ENCODE peak calls at places on chromosomes 13 and 19, in ten cellular contexts. One of them, this sample, is unnamed.

GRCh38 chr19:33251526-33252090 is 26.0 kb upstream of the SLC7A10 start:
- DNase-seq in dorsolateral prefrontal cortex: no peak
- DNase-seq in cardiac muscle cell: no peak
- DNase-seq in neuronal stem cell: no peak
- DNase-seq in gastrocnemius medialis: no peak
- DNase-seq in ascending aorta: no peak
- DNase-seq in CD4-positive, alpha-beta T cell: no peak
- DNase-seq in CD8-positive, alpha-beta T cell: no peak
- DNase-seq in right cardiac atrium: no peak
- DNase-seq in pancreas: no peak
- DNase-seq in this sample: no peak

GRCh38 chr19:46963093-46963734 is 56.4 kb upstream of the NPAS1 start:
- DNase-seq in dorsolateral prefrontal cortex: no peak
- DNase-seq in cardiac muscle cell: no peak
- DNase-seq in neuronal stem cell: no peak
- DNase-seq in gastrocnemius medialis: no peak
- DNase-seq in ascending aorta: no peak
- DNase-seq in CD4-positive, alpha-beta T cell: no peak
- DNase-seq in CD8-positive, alpha-beta T cell: no peak
- DNase-seq in right cardiac atrium: no peak
- DNase-seq in pancreas: no peak
- DNase-seq in this sample: no peak

GRCh38 chr19:6876790-6877189 is 10.6 kb upstream of the ADGRE1 start:
- DNase-seq in dorsolateral prefrontal cortex: no peak
- DNase-seq in cardiac muscle cell: no peak
- DNase-seq in neuronal stem cell: no peak
- DNase-seq in gastrocnemius medialis: no peak
- DNase-seq in ascending aorta: no peak
- DNase-seq in CD4-positive, alpha-beta T cell: no peak
- DNase-seq in CD8-positive, alpha-beta T cell: no peak
- DNase-seq in right cardiac atrium: no peak
- DNase-seq in pancreas: no peak
- DNase-seq in this sample: no peak

GRCh38 chr19:8366961-8367326 is 3.0 kb downstream of the ANGPTL4 start:
- DNase-seq in dorsolateral prefrontal cortex: no peak
- DNase-seq in cardiac muscle cell: no peak
- DNase-seq in neuronal stem cell: no peak
- DNase-seq in gastrocnemius medialis: no peak
- DNase-seq in ascending aorta: no peak
- DNase-seq in CD4-positive, alpha-beta T cell: no peak
- DNase-seq in CD8-positive, alpha-beta T cell: no peak
- DNase-seq in right cardiac atrium: no peak
- DNase-seq in pancreas: peak; percentile 63
- DNase-seq in this sample: no peak

GRCh38 chr13:79528759-79529191 is 47.8 kb downstream of the NDFIP2 start:
- DNase-seq in dorsolateral prefrontal cortex: no peak
- DNase-seq in cardiac muscle cell: no peak
- DNase-seq in neuronal stem cell: no peak
- DNase-seq in gastrocnemius medialis: no peak
- DNase-seq in ascending aorta: no peak
- DNase-seq in CD4-positive, alpha-beta T cell: no peak
- DNase-seq in CD8-positive, alpha-beta T cell: no peak
- DNase-seq in right cardiac atrium: no peak
- DNase-seq in pancreas: no peak
- DNase-seq in this sample: no peak

GRCh38 chr13:84927442-84928169 is 871.6 kb downstream of the SLITRK6 start:
- DNase-seq in dorsolateral prefrontal cortex: no peak
- DNase-seq in cardiac muscle cell: no peak
- DNase-seq in neuronal stem cell: no peak
- DNase-seq in gastrocnemius medialis: no peak
- DNase-seq in ascending aorta: no peak
- DNase-seq in CD4-positive, alpha-beta T cell: no peak
- DNase-seq in CD8-positive, alpha-beta T cell: no peak
- DNase-seq in right cardiac atrium: no peak
- DNase-seq in pancreas: no peak
- DNase-seq in this sample: no peak

GRCh38 chr13:48801255-48801654 is 147.5 kb downstream of the CYSLTR2 start:
- DNase-seq in dorsolateral prefrontal cortex: no peak
- DNase-seq in cardiac muscle cell: no peak
- DNase-seq in neuronal stem cell: no peak
- DNase-seq in gastrocnemius medialis: no peak
- DNase-seq in ascending aorta: no peak
- DNase-seq in CD4-positive, alpha-beta T cell: no peak
- DNase-seq in CD8-positive, alpha-beta T cell: no peak
- DNase-seq in right cardiac atrium: no peak
- DNase-seq in pancreas: no peak
- DNase-seq in this sample: no peak

GRCh38 chr13:110236831-110237261 is 70.1 kb downstream of the COL4A1 start:
- DNase-seq in dorsolateral prefrontal cortex: no peak
- DNase-seq in cardiac muscle cell: no peak
- DNase-seq in neuronal stem cell: no peak
- DNase-seq in gastrocnemius medialis: no peak
- DNase-seq in ascending aorta: peak; percentile 80
- DNase-seq in CD4-positive, alpha-beta T cell: no peak
- DNase-seq in CD8-positive, alpha-beta T cell: no peak
- DNase-seq in right cardiac atrium: peak; percentile 94
- DNase-seq in pancreas: no peak
- DNase-seq in this sample: no peak

GRCh38 chr13:32746474-32746873 is 160.2 kb downstream of the PDS5B start:
- DNase-seq in dorsolateral prefrontal cortex: no peak
- DNase-seq in cardiac muscle cell: no peak
- DNase-seq in neuronal stem cell: no peak
- DNase-seq in gastrocnemius medialis: no peak
- DNase-seq in ascending aorta: no peak
- DNase-seq in CD4-positive, alpha-beta T cell: no peak
- DNase-seq in CD8-positive, alpha-beta T cell: no peak
- DNase-seq in right cardiac atrium: no peak
- DNase-seq in pancreas: no peak
- DNase-seq in this sample: no peak

GRCh38 chr13:32751340-32751739 is 165.1 kb downstream of the PDS5B start:
- DNase-seq in dorsolateral prefrontal cortex: no peak
- DNase-seq in cardiac muscle cell: no peak
- DNase-seq in neuronal stem cell: no peak
- DNase-seq in gastrocnemius medialis: no peak
- DNase-seq in ascending aorta: no peak
- DNase-seq in CD4-positive, alpha-beta T cell: no peak
- DNase-seq in CD8-positive, alpha-beta T cell: no peak
- DNase-seq in right cardiac atrium: no peak
- DNase-seq in pancreas: no peak
- DNase-seq in this sample: no peak

GRCh38 chr13:32748305-32748704 is 162.1 kb downstream of the PDS5B start:
- DNase-seq in dorsolateral prefrontal cortex: no peak
- DNase-seq in cardiac muscle cell: no peak
- DNase-seq in neuronal stem cell: no peak
- DNase-seq in gastrocnemius medialis: no peak
- DNase-seq in ascending aorta: no peak
- DNase-seq in CD4-positive, alpha-beta T cell: no peak
- DNase-seq in CD8-positive, alpha-beta T cell: no peak
- DNase-seq in right cardiac atrium: no peak
- DNase-seq in pancreas: no peak
- DNase-seq in this sample: no peak

GRCh38 chr13:32745509-32745908 is 159.3 kb downstream of the PDS5B start:
- DNase-seq in dorsolateral prefrontal cortex: no peak
- DNase-seq in cardiac muscle cell: no peak
- DNase-seq in neuronal stem cell: no peak
- DNase-seq in gastrocnemius medialis: no peak
- DNase-seq in ascending aorta: no peak
- DNase-seq in CD4-positive, alpha-beta T cell: no peak
- DNase-seq in CD8-positive, alpha-beta T cell: no peak
- DNase-seq in right cardiac atrium: no peak
- DNase-seq in pancreas: no peak
- DNase-seq in this sample: no peak
- H3K27me3 ChIP-seq in dorsolateral prefrontal cortex: no peaks in the 10 kb centered on the region
- H3K27me3 ChIP-seq in cardiac muscle cell: no peaks in the 10 kb centered on the region
- H3K27me3 ChIP-seq in neuronal stem cell: no peaks in the 10 kb centered on the region
- H3K27me3 ChIP-seq in gastrocnemius medialis: no peaks in the 10 kb centered on the region
- H3K27me3 ChIP-seq in ascending aorta: no peaks in the 10 kb centered on the region
- H3K27me3 ChIP-seq in CD4-positive, alpha-beta T cell: no peaks in the 10 kb centered on the region
- H3K27me3 ChIP-seq in CD8-positive, alpha-beta T cell: no peaks in the 10 kb centered on the region
- H3K27me3 ChIP-seq in right cardiac atrium: no peaks in the 10 kb centered on the region
- H3K27me3 ChIP-seq in pancreas: no peaks in the 10 kb centered on the region
- H3K27me3 ChIP-seq in this sample: no peaks in the 10 kb centered on the region

GRCh38 chr19:942133-942645 is 16.4 kb downstream of the ARID3A start:
- DNase-seq in dorsolateral prefrontal cortex: no peak
- DNase-seq in cardiac muscle cell: no peak
- DNase-seq in neuronal stem cell: no peak
- DNase-seq in gastrocnemius medialis: no peak
- DNase-seq in ascending aorta: no peak
- DNase-seq in CD4-positive, alpha-beta T cell: no peak
- DNase-seq in CD8-positive, alpha-beta T cell: no peak
- DNase-seq in right cardiac atrium: peak; percentile 46
- DNase-seq in pancreas: no peak
- DNase-seq in this sample: no peak

GRCh38 chr19:939439-939838 is 13.6 kb downstream of the ARID3A start:
- DNase-seq in dorsolateral prefrontal cortex: no peak
- DNase-seq in cardiac muscle cell: no peak
- DNase-seq in neuronal stem cell: no peak
- DNase-seq in gastrocnemius medialis: no peak
- DNase-seq in ascending aorta: no peak
- DNase-seq in CD4-positive, alpha-beta T cell: no peak
- DNase-seq in CD8-positive, alpha-beta T cell: no peak
- DNase-seq in right cardiac atrium: no peak
- DNase-seq in pancreas: no peak
- DNase-seq in this sample: no peak

GRCh38 chr19:940591-941291 is 14.9 kb downstream of the ARID3A start:
- DNase-seq in dorsolateral prefrontal cortex: peak; percentile 65
- DNase-seq in cardiac muscle cell: no peak
- DNase-seq in neuronal stem cell: no peak
- DNase-seq in gastrocnemius medialis: peak; percentile 30
- DNase-seq in ascending aorta: peak; percentile 90
- DNase-seq in CD4-positive, alpha-beta T cell: peak; percentile 66
- DNase-seq in CD8-positive, alpha-beta T cell: peak; percentile 87
- DNase-seq in right cardiac atrium: peak; percentile 89
- DNase-seq in pancreas: peak; percentile 90
- DNase-seq in this sample: no peak

GRCh38 chr19:939922-940321 is 14.1 kb downstream of the ARID3A start:
- DNase-seq in dorsolateral prefrontal cortex: no peak
- DNase-seq in cardiac muscle cell: no peak
- DNase-seq in neuronal stem cell: no peak
- DNase-seq in gastrocnemius medialis: no peak
- DNase-seq in ascending aorta: no peak
- DNase-seq in CD4-positive, alpha-beta T cell: no peak
- DNase-seq in CD8-positive, alpha-beta T cell: no peak
- DNase-seq in right cardiac atrium: no peak
- DNase-seq in pancreas: no peak
- DNase-seq in this sample: no peak

GRCh38 chr19:941292-942132 is 15.7 kb downstream of the ARID3A start:
- DNase-seq in dorsolateral prefrontal cortex: no peak
- DNase-seq in cardiac muscle cell: no peak
- DNase-seq in neuronal stem cell: no peak
- DNase-seq in gastrocnemius medialis: no peak
- DNase-seq in ascending aorta: no peak
- DNase-seq in CD4-positive, alpha-beta T cell: no peak
- DNase-seq in CD8-positive, alpha-beta T cell: no peak
- DNase-seq in right cardiac atrium: peak; percentile 37
- DNase-seq in pancreas: no peak
- DNase-seq in this sample: no peak
- H3K27me3 ChIP-seq in dorsolateral prefrontal cortex: no peaks in the 10 kb centered on the region
- H3K27me3 ChIP-seq in cardiac muscle cell: no peaks in the 10 kb centered on the region
- H3K27me3 ChIP-seq in neuronal stem cell: no peaks in the 10 kb centered on the region
- H3K27me3 ChIP-seq in gastrocnemius medialis: no peaks in the 10 kb centered on the region
- H3K27me3 ChIP-seq in ascending aorta: no peaks in the 10 kb centered on the region
- H3K27me3 ChIP-seq in CD4-positive, alpha-beta T cell: no peaks in the 10 kb centered on the region
- H3K27me3 ChIP-seq in CD8-positive, alpha-beta T cell: no peaks in the 10 kb centered on the region
- H3K27me3 ChIP-seq in right cardiac atrium: no peaks in the 10 kb centered on the region
- H3K27me3 ChIP-seq in pancreas: no peaks in the 10 kb centered on the region
- H3K27me3 ChIP-seq in this sample: no peaks in the 10 kb centered on the region

DNA sequence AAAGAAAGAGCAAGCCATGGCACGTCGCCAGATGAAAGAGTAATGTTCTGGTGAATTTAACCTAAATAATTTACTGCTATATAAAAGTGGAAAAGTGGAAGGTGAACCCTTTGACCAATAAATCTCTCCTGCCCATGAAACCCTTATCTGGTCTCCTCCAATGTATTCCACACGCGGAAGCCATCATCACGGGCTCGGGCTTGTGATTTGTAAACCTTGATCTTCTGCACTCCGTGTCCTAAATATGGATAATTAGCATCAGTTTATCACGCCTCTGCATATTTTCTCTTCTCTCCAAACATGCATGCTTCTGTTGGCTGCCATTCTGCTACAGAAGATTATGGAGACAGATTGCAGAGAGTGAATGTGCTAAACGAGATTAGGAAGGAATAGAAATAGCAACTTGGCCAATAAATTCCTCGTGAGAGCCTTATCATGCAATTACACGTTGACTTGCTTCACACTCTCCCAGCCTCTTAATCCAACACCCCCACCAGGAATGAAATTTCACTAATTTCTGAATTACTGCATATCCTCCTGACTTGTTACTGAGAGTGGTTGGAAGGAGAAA is 34.5 kb downstream of the SOX1 start:
- DNase-seq in dorsolateral prefrontal cortex: no peak
- DNase-seq in cardiac muscle cell: no peak
- DNase-seq in neuronal stem cell: no peak
- DNase-seq in gastrocnemius medialis: no peak
- DNase-seq in ascending aorta: no peak
- DNase-seq in CD4-positive, alpha-beta T cell: no peak
- DNase-seq in CD8-positive, alpha-beta T cell: no peak
- DNase-seq in right cardiac atrium: no peak
- DNase-seq in pancreas: no peak
- DNase-seq in this sample: no peak
- H3K27me3 ChIP-seq in dorsolateral prefrontal cortex: peaks cover 46% of the 10 kb centered on the region
- H3K27me3 ChIP-seq in cardiac muscle cell: peaks cover 99% of the 10 kb centered on the region
- H3K27me3 ChIP-seq in neuronal stem cell: no peaks in the 10 kb centered on the region
- H3K27me3 ChIP-seq in gastrocnemius medialis: peaks cover 30% of the 10 kb centered on the region
- H3K27me3 ChIP-seq in ascending aorta: no peaks in the 10 kb centered on the region
- H3K27me3 ChIP-seq in CD4-positive, alpha-beta T cell: peaks cover 49% of the 10 kb centered on the region
- H3K27me3 ChIP-seq in CD8-positive, alpha-beta T cell: peaks cover 5% of the 10 kb centered on the region
- H3K27me3 ChIP-seq in right cardiac atrium: no peaks in the 10 kb centered on the region
- H3K27me3 ChIP-seq in pancreas: peaks cover 44% of the 10 kb centered on the region
- H3K27me3 ChIP-seq in this sample: no peaks in the 10 kb centered on the region

GRCh38 chr13:30829788-30830637 is 76.1 kb upstream of the MEDAG start:
- DNase-seq in dorsolateral prefrontal cortex: no peak
- DNase-seq in cardiac muscle cell: no peak
- DNase-seq in neuronal stem cell: no peak
- DNase-seq in gastrocnemius medialis: no peak
- DNase-seq in ascending aorta: no peak
- DNase-seq in CD4-positive, alpha-beta T cell: no peak
- DNase-seq in CD8-positive, alpha-beta T cell: no peak
- DNase-seq in right cardiac atrium: no peak
- DNase-seq in pancreas: no peak
- DNase-seq in this sample: no peak

GRCh38 chr13:30831515-30831914 is 74.6 kb upstream of the MEDAG start:
- DNase-seq in dorsolateral prefrontal cortex: no peak
- DNase-seq in cardiac muscle cell: no peak
- DNase-seq in neuronal stem cell: no peak
- DNase-seq in gastrocnemius medialis: no peak
- DNase-seq in ascending aorta: no peak
- DNase-seq in CD4-positive, alpha-beta T cell: no peak
- DNase-seq in CD8-positive, alpha-beta T cell: no peak
- DNase-seq in right cardiac atrium: no peak
- DNase-seq in pancreas: no peak
- DNase-seq in this sample: no peak

GRCh38 chr13:30832845-30833332 is 73.2 kb upstream of the MEDAG start:
- DNase-seq in dorsolateral prefrontal cortex: no peak
- DNase-seq in cardiac muscle cell: peak; percentile 75
- DNase-seq in neuronal stem cell: no peak
- DNase-seq in gastrocnemius medialis: no peak
- DNase-seq in ascending aorta: peak; percentile 70
- DNase-seq in CD4-positive, alpha-beta T cell: peak; percentile 10
- DNase-seq in CD8-positive, alpha-beta T cell: no peak
- DNase-seq in right cardiac atrium: peak; percentile 73
- DNase-seq in pancreas: peak; percentile 97
- DNase-seq in this sample: no peak

GRCh38 chr13:30830638-30830965 is 75.5 kb upstream of the MEDAG start:
- DNase-seq in dorsolateral prefrontal cortex: no peak
- DNase-seq in cardiac muscle cell: no peak
- DNase-seq in neuronal stem cell: no peak
- DNase-seq in gastrocnemius medialis: no peak
- DNase-seq in ascending aorta: no peak
- DNase-seq in CD4-positive, alpha-beta T cell: no peak
- DNase-seq in CD8-positive, alpha-beta T cell: no peak
- DNase-seq in right cardiac atrium: no peak
- DNase-seq in pancreas: no peak
- DNase-seq in this sample: no peak

GRCh38 chr13:30832377-30832776 is 73.7 kb upstream of the MEDAG start:
- DNase-seq in dorsolateral prefrontal cortex: no peak
- DNase-seq in cardiac muscle cell: no peak
- DNase-seq in neuronal stem cell: no peak
- DNase-seq in gastrocnemius medialis: no peak
- DNase-seq in ascending aorta: no peak
- DNase-seq in CD4-positive, alpha-beta T cell: no peak
- DNase-seq in CD8-positive, alpha-beta T cell: no peak
- DNase-seq in right cardiac atrium: no peak
- DNase-seq in pancreas: no peak
- DNase-seq in this sample: no peak
- H3K27me3 ChIP-seq in dorsolateral prefrontal cortex: no peaks in the 10 kb centered on the region
- H3K27me3 ChIP-seq in cardiac muscle cell: no peaks in the 10 kb centered on the region
- H3K27me3 ChIP-seq in neuronal stem cell: no peaks in the 10 kb centered on the region
- H3K27me3 ChIP-seq in gastrocnemius medialis: peaks cover 3% of the 10 kb centered on the region
- H3K27me3 ChIP-seq in ascending aorta: no peaks in the 10 kb centered on the region
- H3K27me3 ChIP-seq in CD4-positive, alpha-beta T cell: peaks cover 4% of the 10 kb centered on the region
- H3K27me3 ChIP-seq in CD8-positive, alpha-beta T cell: no peaks in the 10 kb centered on the region
- H3K27me3 ChIP-seq in right cardiac atrium: no peaks in the 10 kb centered on the region
- H3K27me3 ChIP-seq in pancreas: no peaks in the 10 kb centered on the region
- H3K27me3 ChIP-seq in this sample: peaks cover 1% of the 10 kb centered on the region